ENCODE peak calls at places on chromosomes 5 and 9, in four cellular contexts. F is WERI-Rb-1, J is hepatocyte, S is cardiac fibroblast. T is an unnamed sample.

GRCh38 chr5:141919218-141920129 is 4.2 kb upstream of the DELE1 start:
- DNase-seq in F (no peak), J (peak; percentile 40), S (no peak), T (no peak)

GRCh38 chr5:136730426-136730825 is 365.1 kb upstream of the TRPC7 start:
- DNase-seq in F (no peak), J (peak; percentile 13), S (no peak), T (no peak)

GRCh38 chr9:20944507-20944906 is 86.9 kb downstream of the HACD4 start:
- DNase-seq in F (no peak), J (no peak), S (no peak), T (no peak)

GRCh38 chr5:78893959-78894676 is 91.0 kb downstream of the ARSB start:
- DNase-seq in F (no peak), J (no peak), S (no peak), T (no peak)

GRCh38 chr5:178460598-178461425 is 129.4 kb downstream of the COL23A1 start:
- DNase-seq in F (peak; percentile 70), J (peak; percentile 69), S (peak; percentile 22), T (peak; percentile 68)

GRCh38 chr5:179549973-179550510 is 312 bp upstream of the RUFY1 start:
- DNase-seq in F (no peak), J (no peak), S (no peak), T (peak; percentile 79)

GRCh38 chr9:81499571-81499970 is 189.8 kb downstream of the TLE1 start:
- DNase-seq in F (no peak), J (no peak), S (no peak), T (no peak)

GRCh38 chr5:31036407-31036806 is 157.1 kb upstream of the CDH6 start:
- DNase-seq in F (no peak), J (no peak), S (peak; percentile 44), T (no peak)

GRCh38 chr5:180516440-180516839 is 22.3 kb downstream of the CNOT6 start:
- DNase-seq in F (no peak), J (no peak), S (no peak), T (no peak)

GRCh38 chr5:14110196-14110595 is 32.9 kb upstream of the TRIO start:
- DNase-seq in F (no peak), J (no peak), S (peak; percentile 47), T (no peak)

GRCh38 chr5:166952055-166952454 is 1339.4 kb upstream of the WWC1 start:
- DNase-seq in F (no peak), J (no peak), S (no peak), T (no peak)

GRCh38 chr5:126464959-126465358 is 41.8 kb downstream of the GRAMD2B start:
- DNase-seq in F (no peak), J (peak; percentile 83), S (no peak), T (no peak)

GRCh38 chr9:134191455-134192209 is 27.3 kb upstream of the RNU6ATAC start:
- DNase-seq in F (no peak), J (no peak), S (no peak), T (no peak)

GRCh38 chr9:108105885-108106284 is 616.3 kb upstream of the KLF4 start:
- DNase-seq in F (no peak), J (no peak), S (no peak), T (no peak)
- TF ChIP-seq CTCF in F (no peak), J (no peak), S (no peak), T (no peak)

GRCh38 chr9:126781717-126782388 is 23.0 kb upstream of the ZBTB43 start:
- DNase-seq in F (peak; percentile 94), J (peak; percentile 90), S (peak; percentile 79), T (peak; percentile 73)
- TF ChIP-seq CTCF in F (peak; percentile 91), J (peak; percentile 98), S (peak; percentile 93), T (peak; percentile 96)

DNA sequence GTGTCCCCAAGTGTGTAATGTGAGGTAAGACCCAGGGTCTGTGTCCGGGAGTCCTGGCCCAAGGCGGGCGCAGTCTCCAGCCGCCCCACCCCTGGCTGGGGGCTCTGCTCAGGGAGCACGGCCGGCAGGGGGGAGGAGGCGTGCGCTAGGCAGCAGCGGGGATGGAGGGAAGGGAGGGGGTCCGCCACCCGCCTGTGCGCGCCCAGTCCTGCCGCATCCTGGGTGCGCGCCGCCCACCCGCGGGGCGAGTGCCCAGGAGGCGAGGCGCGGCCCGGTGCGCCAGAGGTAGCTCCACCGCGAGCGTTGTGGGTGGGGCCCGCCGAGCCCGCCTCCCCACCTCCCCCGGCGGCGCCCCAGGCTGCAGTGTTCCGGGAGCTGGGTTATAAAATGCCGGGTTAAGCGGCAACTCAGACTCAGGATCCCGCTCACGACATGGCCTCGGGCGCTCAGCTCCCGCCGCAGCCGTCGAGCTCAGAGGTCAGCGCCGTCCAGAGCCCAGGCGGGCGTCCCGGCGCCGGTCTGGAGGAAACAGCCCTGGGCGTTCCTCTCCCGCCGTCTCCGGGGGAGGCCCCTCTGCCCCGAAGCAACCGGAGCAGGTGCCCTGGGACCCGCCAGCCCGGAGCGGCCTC is at the start of gene CCNI2:
- DNase-seq in F (no peak), J (peak; percentile 58), S (no peak), T (no peak)
- TF ChIP-seq CTCF in F (no peak), J (no peak), S (no peak), T (no peak)

DNA sequence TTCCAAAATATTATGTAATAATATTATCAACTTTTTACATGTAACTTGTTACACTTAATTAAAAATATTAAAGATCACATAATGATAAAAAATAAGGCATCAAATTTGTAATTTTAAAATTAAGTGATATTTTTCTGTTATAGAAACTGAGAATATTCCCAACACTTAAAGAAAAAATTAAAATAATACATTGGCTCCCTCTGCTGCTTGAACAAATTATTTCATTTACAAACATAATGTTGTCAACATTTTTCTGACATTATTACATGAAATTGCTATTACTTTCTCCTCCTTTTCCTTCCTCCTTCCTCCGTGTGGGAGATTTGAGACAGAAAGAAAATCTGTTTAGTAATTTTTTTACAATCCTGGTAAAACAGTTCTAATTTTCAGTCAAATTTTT is 42.3 kb downstream of the RNF180 start:
- DNase-seq in F (no peak), J (no peak), S (peak; percentile 45), T (no peak)
- TF ChIP-seq CTCF in F (no peak), J (peak; percentile 54), S (no peak), T (no peak)

DNA sequence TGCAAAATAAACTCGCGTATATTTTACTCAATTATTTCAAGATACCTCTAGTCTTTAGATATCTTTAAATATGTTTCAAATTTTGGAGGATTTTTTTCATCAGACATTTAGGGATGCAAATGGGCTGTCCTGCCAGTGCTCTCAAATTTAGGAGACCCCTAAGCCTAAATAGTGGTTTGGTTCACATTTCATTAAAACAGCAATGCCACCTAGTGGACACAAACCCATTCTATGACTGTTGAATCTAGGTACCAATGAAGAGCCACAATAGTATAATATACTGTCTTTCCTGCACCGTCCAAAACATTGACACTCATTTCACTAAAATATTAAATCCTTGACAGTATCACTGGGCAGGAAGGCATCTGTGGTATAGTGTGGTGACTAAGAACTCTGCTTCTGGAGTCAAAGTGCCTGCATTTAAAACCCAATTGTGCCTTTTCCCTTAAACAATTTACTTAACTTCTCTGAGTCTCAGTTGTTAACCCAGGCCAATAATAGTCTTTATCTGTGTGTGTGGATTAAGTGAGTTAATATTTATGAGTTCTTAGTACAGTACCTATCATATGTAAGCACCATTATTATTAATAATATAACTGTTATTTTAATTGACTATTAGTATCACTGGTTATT is 148.0 kb downstream of the RORB start:
- DNase-seq in F (peak; percentile 11), J (peak; percentile 44), S (peak; percentile 15), T (no peak)
- TF ChIP-seq CTCF in F (peak; percentile 60), J (peak; percentile 75), S (peak; percentile 39), T (peak; percentile 15)